ENCODE peak calls at places on chromosomes 13 and 19, in ten cellular contexts. One of them, this sample, is unnamed.
A peak's percentile ranks its signal among the peaks of the same experiment; 100 is the strongest.

GRCh38 chr19:47471733-47472457 is at the start of gene SLC8A2:
- DNase-seq in cortex of kidney: no peak
- DNase-seq in stimulated activated CD4-positive, alpha-beta T cell treated with anti-CD3 and anti-CD28 coated beads, Interleukin-1b, Interleukin-23, amount 100 ng/mL, for 1 hour: peak; percentile 7
- DNase-seq in sciatic nerve: no peak
- DNase-seq in thoracic aorta: peak; percentile 58
- DNase-seq in neuronal stem cell: peak; percentile 94
- DNase-seq in OCI-M1: peak; percentile 91
- DNase-seq in ecto neural progenitor cell: peak; percentile 96
- DNase-seq in CD4-positive, CD25-positive, alpha-beta regulatory T cell: peak; percentile 64
- DNase-seq in foreskin fibroblast: peak; percentile 65
- DNase-seq in this sample: no peak

GRCh38 chr19:7962644-7963268 is 19.3 kb upstream of the TIMM44 start:
- DNase-seq in cortex of kidney: no peak
- DNase-seq in sciatic nerve: no peak
- DNase-seq in neuronal stem cell: no peak
- DNase-seq in ecto neural progenitor cell: no peak
- DNase-seq in OCI-M1: no peak
- DNase-seq in stimulated activated CD4-positive, alpha-beta T cell treated with anti-CD3 and anti-CD28 coated beads, Interleukin-1b, Interleukin-23, amount 100 ng/mL, for 1 hour: no peak
- DNase-seq in CD4-positive, CD25-positive, alpha-beta regulatory T cell: no peak
- DNase-seq in foreskin fibroblast: no peak
- DNase-seq in thoracic aorta: no peak
- DNase-seq in this sample: no peak

GRCh38 chr19:16376649-16377048 is 52.0 kb downstream of the KLF2 start:
- DNase-seq in ecto neural progenitor cell: no peak
- DNase-seq in cortex of kidney: no peak
- DNase-seq in stimulated activated CD4-positive, alpha-beta T cell treated with anti-CD3 and anti-CD28 coated beads, Interleukin-1b, Interleukin-23, amount 100 ng/mL, for 1 hour: no peak
- DNase-seq in thoracic aorta: no peak
- DNase-seq in sciatic nerve: no peak
- DNase-seq in neuronal stem cell: no peak
- DNase-seq in OCI-M1: peak; percentile 3
- DNase-seq in foreskin fibroblast: no peak
- DNase-seq in CD4-positive, CD25-positive, alpha-beta regulatory T cell: peak; percentile 34
- DNase-seq in this sample: no peak

GRCh38 chr13:34128661-34129060 is 310.7 kb downstream of the RFC3 start:
- DNase-seq in ecto neural progenitor cell: no peak
- DNase-seq in foreskin fibroblast: no peak
- DNase-seq in stimulated activated CD4-positive, alpha-beta T cell treated with anti-CD3 and anti-CD28 coated beads, Interleukin-1b, Interleukin-23, amount 100 ng/mL, for 1 hour: no peak
- DNase-seq in CD4-positive, CD25-positive, alpha-beta regulatory T cell: no peak
- DNase-seq in cortex of kidney: no peak
- DNase-seq in thoracic aorta: no peak
- DNase-seq in sciatic nerve: no peak
- DNase-seq in neuronal stem cell: no peak
- DNase-seq in OCI-M1: no peak
- DNase-seq in this sample: no peak

GRCh38 chr19:934865-935422 is 9.1 kb downstream of the ARID3A start:
- DNase-seq in neuronal stem cell: no peak
- DNase-seq in CD4-positive, CD25-positive, alpha-beta regulatory T cell: no peak
- DNase-seq in ecto neural progenitor cell: no peak
- DNase-seq in stimulated activated CD4-positive, alpha-beta T cell treated with anti-CD3 and anti-CD28 coated beads, Interleukin-1b, Interleukin-23, amount 100 ng/mL, for 1 hour: no peak
- DNase-seq in thoracic aorta: no peak
- DNase-seq in OCI-M1: no peak
- DNase-seq in cortex of kidney: no peak
- DNase-seq in foreskin fibroblast: peak; percentile 60
- DNase-seq in sciatic nerve: peak; percentile 87
- DNase-seq in this sample: no peak

GRCh38 chr19:14450168-14450874 is 17.2 kb downstream of the PKN1 start:
- DNase-seq in neuronal stem cell: no peak
- DNase-seq in OCI-M1: peak; percentile 94
- DNase-seq in stimulated activated CD4-positive, alpha-beta T cell treated with anti-CD3 and anti-CD28 coated beads, Interleukin-1b, Interleukin-23, amount 100 ng/mL, for 1 hour: no peak
- DNase-seq in CD4-positive, CD25-positive, alpha-beta regulatory T cell: peak; percentile 30
- DNase-seq in cortex of kidney: no peak
- DNase-seq in thoracic aorta: no peak
- DNase-seq in sciatic nerve: no peak
- DNase-seq in ecto neural progenitor cell: peak; percentile 80
- DNase-seq in foreskin fibroblast: no peak
- DNase-seq in this sample: peak; percentile 91

GRCh38 chr13:87684850-87685735 is 13.9 kb downstream of the SLITRK5 start:
- DNase-seq in ecto neural progenitor cell: no peak
- DNase-seq in foreskin fibroblast: no peak
- DNase-seq in OCI-M1: no peak
- DNase-seq in sciatic nerve: no peak
- DNase-seq in CD4-positive, CD25-positive, alpha-beta regulatory T cell: no peak
- DNase-seq in cortex of kidney: no peak
- DNase-seq in thoracic aorta: no peak
- DNase-seq in neuronal stem cell: no peak
- DNase-seq in stimulated activated CD4-positive, alpha-beta T cell treated with anti-CD3 and anti-CD28 coated beads, Interleukin-1b, Interleukin-23, amount 100 ng/mL, for 1 hour: no peak
- DNase-seq in this sample: no peak

GRCh38 chr19:32318884-32319520 is 26.4 kb upstream of the ZNF507 start:
- DNase-seq in stimulated activated CD4-positive, alpha-beta T cell treated with anti-CD3 and anti-CD28 coated beads, Interleukin-1b, Interleukin-23, amount 100 ng/mL, for 1 hour: no peak
- DNase-seq in foreskin fibroblast: no peak
- DNase-seq in CD4-positive, CD25-positive, alpha-beta regulatory T cell: no peak
- DNase-seq in ecto neural progenitor cell: peak; percentile 72
- DNase-seq in cortex of kidney: no peak
- DNase-seq in sciatic nerve: no peak
- DNase-seq in OCI-M1: peak; percentile 27
- DNase-seq in thoracic aorta: no peak
- DNase-seq in neuronal stem cell: peak; percentile 49
- DNase-seq in this sample: no peak

GRCh38 chr13:45132384-45133064 is 12.2 kb downstream of the GTF2F2 start:
- DNase-seq in thoracic aorta: no peak
- DNase-seq in ecto neural progenitor cell: no peak
- DNase-seq in OCI-M1: no peak
- DNase-seq in neuronal stem cell: no peak
- DNase-seq in foreskin fibroblast: no peak
- DNase-seq in CD4-positive, CD25-positive, alpha-beta regulatory T cell: no peak
- DNase-seq in sciatic nerve: no peak
- DNase-seq in stimulated activated CD4-positive, alpha-beta T cell treated with anti-CD3 and anti-CD28 coated beads, Interleukin-1b, Interleukin-23, amount 100 ng/mL, for 1 hour: no peak
- DNase-seq in cortex of kidney: no peak
- DNase-seq in this sample: no peak

GRCh38 chr19:47253970-47254369 is 2.4 kb upstream of the CCDC9 start:
- DNase-seq in neuronal stem cell: no peak
- DNase-seq in foreskin fibroblast: no peak
- DNase-seq in cortex of kidney: no peak
- DNase-seq in sciatic nerve: no peak
- DNase-seq in OCI-M1: no peak
- DNase-seq in thoracic aorta: no peak
- DNase-seq in CD4-positive, CD25-positive, alpha-beta regulatory T cell: peak; percentile 28
- DNase-seq in stimulated activated CD4-positive, alpha-beta T cell treated with anti-CD3 and anti-CD28 coated beads, Interleukin-1b, Interleukin-23, amount 100 ng/mL, for 1 hour: no peak
- DNase-seq in ecto neural progenitor cell: no peak
- DNase-seq in this sample: no peak

GRCh38 chr19:35264281-35265125 is 4.3 kb upstream of the USF2 start:
- DNase-seq in thoracic aorta: no peak
- DNase-seq in OCI-M1: peak; percentile 32
- DNase-seq in cortex of kidney: no peak
- DNase-seq in CD4-positive, CD25-positive, alpha-beta regulatory T cell: no peak
- DNase-seq in ecto neural progenitor cell: peak; percentile 31
- DNase-seq in stimulated activated CD4-positive, alpha-beta T cell treated with anti-CD3 and anti-CD28 coated beads, Interleukin-1b, Interleukin-23, amount 100 ng/mL, for 1 hour: no peak
- DNase-seq in foreskin fibroblast: no peak
- DNase-seq in sciatic nerve: peak; percentile 49
- DNase-seq in neuronal stem cell: no peak
- DNase-seq in this sample: no peak

GRCh38 chr19:1379126-1379905 is 4.4 kb upstream of the NDUFS7 start:
- DNase-seq in stimulated activated CD4-positive, alpha-beta T cell treated with anti-CD3 and anti-CD28 coated beads, Interleukin-1b, Interleukin-23, amount 100 ng/mL, for 1 hour: no peak
- DNase-seq in OCI-M1: no peak
- DNase-seq in foreskin fibroblast: no peak
- DNase-seq in cortex of kidney: no peak
- DNase-seq in thoracic aorta: no peak
- DNase-seq in sciatic nerve: no peak
- DNase-seq in neuronal stem cell: no peak
- DNase-seq in CD4-positive, CD25-positive, alpha-beta regulatory T cell: no peak
- DNase-seq in ecto neural progenitor cell: no peak
- DNase-seq in this sample: no peak

GRCh38 chr13:26949701-26950345 is 189.2 kb upstream of the GPR12 start:
- DNase-seq in stimulated activated CD4-positive, alpha-beta T cell treated with anti-CD3 and anti-CD28 coated beads, Interleukin-1b, Interleukin-23, amount 100 ng/mL, for 1 hour: no peak
- DNase-seq in thoracic aorta: no peak
- DNase-seq in CD4-positive, CD25-positive, alpha-beta regulatory T cell: no peak
- DNase-seq in neuronal stem cell: no peak
- DNase-seq in ecto neural progenitor cell: no peak
- DNase-seq in OCI-M1: no peak
- DNase-seq in foreskin fibroblast: no peak
- DNase-seq in cortex of kidney: no peak
- DNase-seq in sciatic nerve: no peak
- DNase-seq in this sample: no peak

GRCh38 chr13:56378566-56378965 is 762.2 kb upstream of the PRR20A start:
- DNase-seq in cortex of kidney: no peak
- DNase-seq in neuronal stem cell: no peak
- DNase-seq in thoracic aorta: no peak
- DNase-seq in OCI-M1: no peak
- DNase-seq in ecto neural progenitor cell: no peak
- DNase-seq in stimulated activated CD4-positive, alpha-beta T cell treated with anti-CD3 and anti-CD28 coated beads, Interleukin-1b, Interleukin-23, amount 100 ng/mL, for 1 hour: no peak
- DNase-seq in foreskin fibroblast: no peak
- DNase-seq in CD4-positive, CD25-positive, alpha-beta regulatory T cell: no peak
- DNase-seq in sciatic nerve: no peak
- DNase-seq in this sample: no peak

GRCh38 chr13:37316935-37317334 is 211.5 kb upstream of the CSNK1A1L start:
- DNase-seq in thoracic aorta: no peak
- DNase-seq in neuronal stem cell: no peak
- DNase-seq in sciatic nerve: no peak
- DNase-seq in stimulated activated CD4-positive, alpha-beta T cell treated with anti-CD3 and anti-CD28 coated beads, Interleukin-1b, Interleukin-23, amount 100 ng/mL, for 1 hour: no peak
- DNase-seq in CD4-positive, CD25-positive, alpha-beta regulatory T cell: no peak
- DNase-seq in cortex of kidney: no peak
- DNase-seq in OCI-M1: no peak
- DNase-seq in foreskin fibroblast: no peak
- DNase-seq in ecto neural progenitor cell: no peak
- DNase-seq in this sample: no peak

GRCh38 chr19:1362385-1363257 is 21.1 kb upstream of the NDUFS7 start:
- DNase-seq in foreskin fibroblast: no peak
- DNase-seq in CD4-positive, CD25-positive, alpha-beta regulatory T cell: no peak
- DNase-seq in cortex of kidney: no peak
- DNase-seq in OCI-M1: no peak
- DNase-seq in sciatic nerve: no peak
- DNase-seq in ecto neural progenitor cell: no peak
- DNase-seq in neuronal stem cell: no peak
- DNase-seq in thoracic aorta: no peak
- DNase-seq in stimulated activated CD4-positive, alpha-beta T cell treated with anti-CD3 and anti-CD28 coated beads, Interleukin-1b, Interleukin-23, amount 100 ng/mL, for 1 hour: no peak
- DNase-seq in this sample: no peak

GRCh38 chr13:29948246-29948645 is 97.8 kb upstream of the UBL3 start:
- DNase-seq in CD4-positive, CD25-positive, alpha-beta regulatory T cell: no peak
- DNase-seq in ecto neural progenitor cell: no peak
- DNase-seq in stimulated activated CD4-positive, alpha-beta T cell treated with anti-CD3 and anti-CD28 coated beads, Interleukin-1b, Interleukin-23, amount 100 ng/mL, for 1 hour: no peak
- DNase-seq in OCI-M1: no peak
- DNase-seq in thoracic aorta: no peak
- DNase-seq in cortex of kidney: no peak
- DNase-seq in neuronal stem cell: no peak
- DNase-seq in sciatic nerve: no peak
- DNase-seq in foreskin fibroblast: no peak
- DNase-seq in this sample: no peak

GRCh38 chr19:49850487-49851342 is at the start of gene PTOV1:
- DNase-seq in cortex of kidney: no peak
- DNase-seq in CD4-positive, CD25-positive, alpha-beta regulatory T cell: peak; percentile 87
- DNase-seq in foreskin fibroblast: peak; percentile 89
- DNase-seq in stimulated activated CD4-positive, alpha-beta T cell treated with anti-CD3 and anti-CD28 coated beads, Interleukin-1b, Interleukin-23, amount 100 ng/mL, for 1 hour: peak; percentile 72
- DNase-seq in sciatic nerve: peak; percentile 94
- DNase-seq in OCI-M1: peak; percentile 97
- DNase-seq in ecto neural progenitor cell: peak; percentile 95
- DNase-seq in thoracic aorta: peak; percentile 64
- DNase-seq in neuronal stem cell: peak; percentile 92
- DNase-seq in this sample: peak; percentile 74

GRCh38 chr13:101210774-101211173 is 205.5 kb downstream of the NALCN start:
- DNase-seq in thoracic aorta: no peak
- DNase-seq in cortex of kidney: no peak
- DNase-seq in ecto neural progenitor cell: no peak
- DNase-seq in stimulated activated CD4-positive, alpha-beta T cell treated with anti-CD3 and anti-CD28 coated beads, Interleukin-1b, Interleukin-23, amount 100 ng/mL, for 1 hour: no peak
- DNase-seq in sciatic nerve: no peak
- DNase-seq in CD4-positive, CD25-positive, alpha-beta regulatory T cell: no peak
- DNase-seq in OCI-M1: no peak
- DNase-seq in foreskin fibroblast: no peak
- DNase-seq in neuronal stem cell: no peak
- DNase-seq in this sample: no peak

GRCh38 chr13:112777637-112778406 is 88.0 kb downstream of the ATP11A start:
- DNase-seq in foreskin fibroblast: no peak
- DNase-seq in sciatic nerve: no peak
- DNase-seq in ecto neural progenitor cell: peak; percentile 31
- DNase-seq in neuronal stem cell: no peak
- DNase-seq in OCI-M1: no peak
- DNase-seq in cortex of kidney: no peak
- DNase-seq in thoracic aorta: no peak
- DNase-seq in stimulated activated CD4-positive, alpha-beta T cell treated with anti-CD3 and anti-CD28 coated beads, Interleukin-1b, Interleukin-23, amount 100 ng/mL, for 1 hour: no peak
- DNase-seq in CD4-positive, CD25-positive, alpha-beta regulatory T cell: no peak
- DNase-seq in this sample: no peak

GRCh38 chr19:10896851-10897526 is 25.6 kb downstream of the CARM1 start:
- DNase-seq in stimulated activated CD4-positive, alpha-beta T cell treated with anti-CD3 and anti-CD28 coated beads, Interleukin-1b, Interleukin-23, amount 100 ng/mL, for 1 hour: no peak
- DNase-seq in cortex of kidney: no peak
- DNase-seq in ecto neural progenitor cell: no peak
- DNase-seq in OCI-M1: peak; percentile 55
- DNase-seq in sciatic nerve: no peak
- DNase-seq in CD4-positive, CD25-positive, alpha-beta regulatory T cell: no peak
- DNase-seq in foreskin fibroblast: no peak
- DNase-seq in thoracic aorta: no peak
- DNase-seq in neuronal stem cell: no peak
- DNase-seq in this sample: no peak

GRCh38 chr13:46751811-46752635 is 44.9 kb downstream of the ESD start:
- DNase-seq in stimulated activated CD4-positive, alpha-beta T cell treated with anti-CD3 and anti-CD28 coated beads, Interleukin-1b, Interleukin-23, amount 100 ng/mL, for 1 hour: no peak
- DNase-seq in thoracic aorta: no peak
- DNase-seq in OCI-M1: peak; percentile 47
- DNase-seq in neuronal stem cell: no peak
- DNase-seq in foreskin fibroblast: no peak
- DNase-seq in cortex of kidney: no peak
- DNase-seq in sciatic nerve: no peak
- DNase-seq in CD4-positive, CD25-positive, alpha-beta regulatory T cell: peak; percentile 10
- DNase-seq in ecto neural progenitor cell: no peak
- DNase-seq in this sample: no peak

GRCh38 chr19:7904074-7905020 is 670 bp downstream of the MAP2K7 start:
- DNase-seq in foreskin fibroblast: no peak
- DNase-seq in thoracic aorta: no peak
- DNase-seq in sciatic nerve: peak; percentile 84
- DNase-seq in OCI-M1: peak; percentile 76
- DNase-seq in stimulated activated CD4-positive, alpha-beta T cell treated with anti-CD3 and anti-CD28 coated beads, Interleukin-1b, Interleukin-23, amount 100 ng/mL, for 1 hour: no peak
- DNase-seq in cortex of kidney: no peak
- DNase-seq in ecto neural progenitor cell: peak; percentile 75
- DNase-seq in neuronal stem cell: no peak
- DNase-seq in CD4-positive, CD25-positive, alpha-beta regulatory T cell: peak; percentile 79
- DNase-seq in this sample: no peak

GRCh38 chr13:69274231-69274630 is 833.4 kb upstream of the ATXN8OS start:
- DNase-seq in cortex of kidney: no peak
- DNase-seq in stimulated activated CD4-positive, alpha-beta T cell treated with anti-CD3 and anti-CD28 coated beads, Interleukin-1b, Interleukin-23, amount 100 ng/mL, for 1 hour: no peak
- DNase-seq in foreskin fibroblast: no peak
- DNase-seq in ecto neural progenitor cell: no peak
- DNase-seq in CD4-positive, CD25-positive, alpha-beta regulatory T cell: no peak
- DNase-seq in neuronal stem cell: no peak
- DNase-seq in thoracic aorta: no peak
- DNase-seq in sciatic nerve: no peak
- DNase-seq in OCI-M1: no peak
- DNase-seq in this sample: no peak

GRCh38 chr19:49614096-49614857 is 23.3 kb downstream of the PRR12 start:
- DNase-seq in sciatic nerve: no peak
- DNase-seq in foreskin fibroblast: peak; percentile 89
- DNase-seq in cortex of kidney: no peak
- DNase-seq in ecto neural progenitor cell: no peak
- DNase-seq in neuronal stem cell: no peak
- DNase-seq in stimulated activated CD4-positive, alpha-beta T cell treated with anti-CD3 and anti-CD28 coated beads, Interleukin-1b, Interleukin-23, amount 100 ng/mL, for 1 hour: no peak
- DNase-seq in thoracic aorta: no peak
- DNase-seq in CD4-positive, CD25-positive, alpha-beta regulatory T cell: no peak
- DNase-seq in OCI-M1: no peak
- DNase-seq in this sample: no peak

GRCh38 chr19:31500921-31501320 is 151.7 kb upstream of the TSHZ3 start:
- DNase-seq in stimulated activated CD4-positive, alpha-beta T cell treated with anti-CD3 and anti-CD28 coated beads, Interleukin-1b, Interleukin-23, amount 100 ng/mL, for 1 hour: no peak
- DNase-seq in cortex of kidney: no peak
- DNase-seq in CD4-positive, CD25-positive, alpha-beta regulatory T cell: no peak
- DNase-seq in foreskin fibroblast: no peak
- DNase-seq in ecto neural progenitor cell: peak; percentile 11
- DNase-seq in OCI-M1: no peak
- DNase-seq in thoracic aorta: no peak
- DNase-seq in sciatic nerve: no peak
- DNase-seq in neuronal stem cell: no peak
- DNase-seq in this sample: no peak

GRCh38 chr19:57599377-57599760 is 316 bp upstream of the ZNF530 start:
- DNase-seq in cortex of kidney: no peak
- DNase-seq in ecto neural progenitor cell: no peak
- DNase-seq in neuronal stem cell: no peak
- DNase-seq in thoracic aorta: no peak
- DNase-seq in CD4-positive, CD25-positive, alpha-beta regulatory T cell: no peak
- DNase-seq in sciatic nerve: no peak
- DNase-seq in stimulated activated CD4-positive, alpha-beta T cell treated with anti-CD3 and anti-CD28 coated beads, Interleukin-1b, Interleukin-23, amount 100 ng/mL, for 1 hour: no peak
- DNase-seq in foreskin fibroblast: no peak
- DNase-seq in OCI-M1: no peak
- DNase-seq in this sample: no peak

GRCh38 chr13:58883405-58883804 is 1251.9 kb downstream of the PCDH17 start:
- DNase-seq in OCI-M1: no peak
- DNase-seq in CD4-positive, CD25-positive, alpha-beta regulatory T cell: no peak
- DNase-seq in neuronal stem cell: no peak
- DNase-seq in thoracic aorta: no peak
- DNase-seq in sciatic nerve: no peak
- DNase-seq in ecto neural progenitor cell: no peak
- DNase-seq in foreskin fibroblast: no peak
- DNase-seq in stimulated activated CD4-positive, alpha-beta T cell treated with anti-CD3 and anti-CD28 coated beads, Interleukin-1b, Interleukin-23, amount 100 ng/mL, for 1 hour: no peak
- DNase-seq in cortex of kidney: no peak
- DNase-seq in this sample: no peak

This sample was measured in iPS DF 6.9.